ENCODE peak calls at places on chromosomes 1 and 21, in eight cellular contexts. N is adrenal gland, Z is right lobe of liver, C is HCT116, S is IMR-90, W is esophagus muscularis mucosa, B is endothelial cell of umbilical vein, P is body of pancreas. U is an unnamed sample. For H3K4me1, the result is how much of the 10 kb centered on the place peaks cover.

GRCh38 chr1:226945106-226945857 is 5.2 kb downstream of the COQ8A start:
- DNase-seq in P (peak), W (no peak), S (no peak), C (no peak), Z (peak), B (no peak), N (peak), U (no peak)

GRCh38 chr1:172818841-172819527 is 160.1 kb downstream of the FASLG start:
- DNase-seq in S (no peak), P (no peak), W (no peak), Z (no peak), N (no peak), C (no peak), B (no peak), U (no peak)

GRCh38 chr1:32353886-32354570 is 8.3 kb downstream of the FAM229A start:
- DNase-seq in P (peak), W (no peak), C (no peak), B (peak), S (peak), Z (peak), N (peak), U (peak)

GRCh38 chr1:201277441-201277840 is 5.9 kb upstream of the PKP1 start:
- DNase-seq in P (no peak), Z (no peak), B (no peak), N (no peak), S (no peak), C (no peak), W (no peak), U (no peak)

GRCh38 chr1:55050283-55050682 is 10.9 kb downstream of the PCSK9 start:
- DNase-seq in C (no peak), S (peak), Z (peak), B (no peak), W (no peak), N (peak), P (no peak), U (no peak)

GRCh38 chr1:29809446-29810120 is 573.3 kb downstream of the PTPRU start:
- DNase-seq in C (no peak), P (no peak), W (no peak), B (no peak), N (no peak), Z (peak), S (no peak), U (no peak)

GRCh38 chr1:223770621-223771315 is 58.4 kb downstream of the CAPN2 start:
- DNase-seq in P (no peak), W (no peak), S (no peak), Z (no peak), N (no peak), C (no peak), B (peak), U (no peak)

GRCh38 chr1:205538211-205538840 is 33.9 kb downstream of the CDK18 start:
- DNase-seq in C (no peak), Z (peak), P (no peak), W (no peak), N (no peak), S (peak), B (no peak), U (no peak)

GRCh38 chr1:47842228-47842627 is 155.0 kb downstream of the TRABD2B start:
- DNase-seq in Z (no peak), B (no peak), S (no peak), P (no peak), C (no peak), W (no peak), N (no peak), U (no peak)

GRCh38 chr1:181485276-181486097 is 2.2 kb downstream of the CACNA1E start:
- DNase-seq in S (no peak), P (peak), C (no peak), Z (no peak), W (no peak), B (no peak), N (no peak), U (no peak)

GRCh38 chr1:22819391-22819790 is 108.8 kb downstream of the EPHB2 start:
- DNase-seq in P (no peak), W (no peak), C (no peak), Z (no peak), S (no peak), B (no peak), N (no peak), U (no peak)

GRCh38 chr1:41846595-41846994 is 72.1 kb downstream of the HIVEP3 start:
- DNase-seq in Z (no peak), P (no peak), W (no peak), C (no peak), N (no peak), S (peak), B (peak), U (no peak)

GRCh38 chr1:17776426-17776825 is 21.3 kb downstream of the ACTL8 start:
- DNase-seq in C (no peak), Z (no peak), S (no peak), B (no peak), P (no peak), N (no peak), W (no peak), U (no peak)

GRCh38 chr1:94130851-94131595 is 10.1 kb upstream of the ABCA4 start:
- DNase-seq in C (no peak), P (no peak), W (peak), N (no peak), B (no peak), S (peak), Z (no peak), U (no peak)

GRCh38 chr1:34132161-34132420 is 32.9 kb downstream of the CSMD2 start:
- DNase-seq in W (peak), B (no peak), C (no peak), P (no peak), N (no peak), Z (no peak), S (no peak), U (no peak)

GRCh38 chr1:22830131-22830566 is 119.5 kb downstream of the EPHB2 start:
- DNase-seq in W (no peak), P (no peak), C (no peak), B (no peak), Z (no peak), S (no peak), N (no peak), U (no peak)

GRCh38 chr1:33300673-33301072 is 20.2 kb downstream of the A3GALT2 start:
- DNase-seq in P (peak), Z (peak), B (no peak), N (peak), C (no peak), W (no peak), S (peak), U (no peak)

GRCh38 chr1:5481889-5482288 is 510.3 kb downstream of the NPHP4 start:
- DNase-seq in N (no peak), S (no peak), P (no peak), W (no peak), C (peak), Z (no peak), B (no peak), U (no peak)

GRCh38 chr1:175480343-175480827 is 263.0 kb downstream of the TNR start:
- DNase-seq in N (no peak), P (no peak), B (no peak), W (no peak), C (no peak), S (no peak), Z (no peak), U (no peak)

GRCh38 chr1:203663820-203664219 is 37.2 kb downstream of the ATP2B4 start:
- DNase-seq in Z (no peak), S (peak), N (no peak), B (no peak), W (no peak), P (no peak), C (no peak), U (no peak)

GRCh38 chr1:211951856-211952255 is 83.5 kb downstream of the INTS7 start:
- DNase-seq in W (no peak), Z (no peak), B (peak), P (no peak), N (no peak), C (peak), S (peak), U (no peak)

GRCh38 chr1:10599194-10599861 is 124.6 kb downstream of the PEX14 start:
- DNase-seq in S (peak), B (no peak), N (no peak), P (peak), C (peak), W (no peak), Z (no peak), U (no peak)

GRCh38 chr1:190754769-190755168 is 277.1 kb upstream of the BRINP3 start:
- DNase-seq in W (no peak), S (peak), P (no peak), B (peak), N (no peak), Z (no peak), C (peak), U (no peak)

GRCh38 chr1:241610056-241610815 is 29.9 kb downstream of the CHML start:
- DNase-seq in W (no peak), P (peak), C (no peak), B (peak), Z (peak), S (peak), N (peak), U (no peak)

GRCh38 chr1:46646844-46647243 is 21.3 kb downstream of the ATPAF1 start:
- DNase-seq in B (no peak), Z (no peak), N (no peak), S (peak), W (no peak), C (no peak), P (no peak), U (no peak)

GRCh38 chr1:94727846-94728715 is 92.1 kb upstream of the SLC44A3 start:
- DNase-seq in N (peak), P (no peak), B (peak), S (peak), W (peak), Z (no peak), C (peak), U (peak)

GRCh38 chr1:25549273-25550154 is 6.1 kb downstream of the LDLRAP1 start:
- DNase-seq in N (no peak), Z (no peak), S (peak), C (peak), P (peak), B (peak), W (no peak), U (peak)

GRCh38 chr1:109312978-109313775 is 6.4 kb upstream of the MYBPHL start:
- DNase-seq in N (peak), S (no peak), W (no peak), Z (peak), C (no peak), B (no peak), P (no peak), U (no peak)

GRCh38 chr21:44350773-44351481 is 2.5 kb upstream of the TRPM2 start:
- DNase-seq in N (no peak), B (no peak), W (no peak), P (no peak), S (no peak), Z (peak), C (no peak), U (no peak)

GRCh38 chr1:169180167-169180566 is 73.7 kb downstream of the ATP1B1 start:
- DNase-seq in S (no peak), C (no peak), W (no peak), P (no peak), Z (no peak), N (no peak), B (no peak), U (no peak)

GRCh38 chr1:113027449-113027848 is 45.5 kb upstream of the LRIG2 start:
- DNase-seq in W (no peak), B (no peak), N (no peak), C (no peak), S (no peak), Z (peak), P (no peak), U (no peak)

GRCh38 chr1:169312084-169312954 is 55.3 kb downstream of the NME7 start:
- DNase-seq in Z (no peak), P (no peak), S (peak), N (peak), B (peak), C (peak), W (no peak), U (no peak)

GRCh38 chr1:40798366-40799310 is 15.1 kb downstream of the KCNQ4 start:
- DNase-seq in W (no peak), S (no peak), Z (no peak), B (no peak), C (no peak), P (peak), N (no peak), U (no peak)
- H3K27ac ChIP-seq in W (peak), S (no peak), Z (no peak), B (no peak), C (no peak), P (peak), N (no peak), U (no peak)

DNA sequence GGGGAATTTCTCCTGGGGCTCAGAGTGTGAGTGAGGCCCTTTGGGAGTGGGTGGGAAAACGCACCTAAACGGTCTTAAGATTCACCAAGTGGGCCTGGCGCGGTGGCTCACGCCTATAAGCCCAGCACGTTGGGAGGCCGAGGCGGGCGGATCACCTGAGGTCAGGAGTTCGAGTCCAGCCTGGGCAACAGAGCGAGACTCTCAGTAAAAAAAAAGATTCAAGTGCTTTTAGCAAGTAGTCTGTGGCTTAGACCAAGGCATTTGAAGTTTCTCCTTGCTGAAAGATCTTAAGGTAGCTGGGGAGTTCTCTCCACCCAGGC is 1.4 kb downstream of the RPS8 start:
- DNase-seq in S (no peak), N (no peak), Z (no peak), C (no peak), W (no peak), P (no peak), B (no peak), U (no peak)
- TF ChIP-seq POLR2A in S (no peak), N (no peak), Z (no peak), C (no peak), W (no peak), P (no peak), B (no peak), U (no peak)

GRCh38 chr1:27138927-27139326 is 16.0 kb downstream of the SLC9A1 start:
- DNase-seq in W (no peak), N (no peak), C (no peak), S (no peak), B (no peak), P (no peak), Z (no peak), U (no peak)
- H3K4me1 ChIP-seq in W (half or more), N (under half), C (under half), S (under half), B (under half), P (under half), Z (under half), U (under half)

GRCh38 chr1:51690285-51690961 is 73.5 kb downstream of the OSBPL9 start:
- DNase-seq in N (no peak), Z (peak), S (peak), W (no peak), C (no peak), B (peak), P (peak), U (no peak)

GRCh38 chr1:51689643-51690042 is 72.8 kb downstream of the OSBPL9 start:
- DNase-seq in Z (no peak), W (no peak), C (no peak), B (no peak), P (no peak), N (no peak), S (no peak), U (no peak)

GRCh38 chr1:51697160-51697559 is 80.3 kb downstream of the OSBPL9 start:
- DNase-seq in B (no peak), C (no peak), W (no peak), N (no peak), Z (no peak), P (no peak), S (no peak), U (no peak)

GRCh38 chr1:51691920-51692319 is 75.0 kb downstream of the OSBPL9 start:
- DNase-seq in B (no peak), S (no peak), Z (no peak), P (no peak), N (no peak), C (no peak), W (no peak), U (no peak)

DNA sequence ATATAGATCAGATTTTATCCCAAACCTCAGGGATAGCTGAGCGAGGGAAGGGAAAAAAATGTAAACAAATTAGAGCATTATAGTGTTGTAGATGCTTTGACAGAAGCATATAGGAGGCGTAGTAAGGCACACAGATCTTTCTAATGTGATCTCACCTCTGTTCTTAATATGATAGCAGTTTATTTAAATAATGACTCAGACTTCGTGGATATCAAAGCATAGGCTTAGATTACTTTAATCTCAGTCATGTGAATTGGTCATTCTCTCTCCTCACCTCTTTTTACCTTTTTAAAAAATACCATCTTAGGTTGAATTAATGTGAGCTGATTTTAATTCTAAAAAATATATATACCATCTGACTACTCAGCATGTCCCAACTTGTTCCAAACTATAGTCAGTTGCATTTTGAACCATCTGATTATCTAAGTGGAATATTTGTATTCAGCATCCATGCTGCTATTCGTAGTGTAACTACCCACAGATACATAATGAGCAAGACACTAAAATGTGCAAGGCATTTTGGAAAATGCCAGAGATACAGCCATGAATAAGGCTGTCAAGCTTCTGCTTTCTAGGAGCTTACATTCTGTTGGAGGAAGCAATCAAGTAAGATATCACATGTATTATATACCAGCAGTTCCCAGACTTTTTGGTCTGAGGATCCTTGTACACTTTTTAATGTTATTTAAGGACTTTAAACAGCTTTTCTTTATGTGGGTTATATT is 76.7 kb downstream of the OSBPL9 start:
- DNase-seq in W (no peak), N (no peak), Z (no peak), B (peak), S (peak), C (no peak), P (no peak), U (no peak)
- H3K27ac ChIP-seq in W (no peak), N (no peak), Z (peak), B (no peak), S (no peak), C (no peak), P (no peak), U (peak)

DNA sequence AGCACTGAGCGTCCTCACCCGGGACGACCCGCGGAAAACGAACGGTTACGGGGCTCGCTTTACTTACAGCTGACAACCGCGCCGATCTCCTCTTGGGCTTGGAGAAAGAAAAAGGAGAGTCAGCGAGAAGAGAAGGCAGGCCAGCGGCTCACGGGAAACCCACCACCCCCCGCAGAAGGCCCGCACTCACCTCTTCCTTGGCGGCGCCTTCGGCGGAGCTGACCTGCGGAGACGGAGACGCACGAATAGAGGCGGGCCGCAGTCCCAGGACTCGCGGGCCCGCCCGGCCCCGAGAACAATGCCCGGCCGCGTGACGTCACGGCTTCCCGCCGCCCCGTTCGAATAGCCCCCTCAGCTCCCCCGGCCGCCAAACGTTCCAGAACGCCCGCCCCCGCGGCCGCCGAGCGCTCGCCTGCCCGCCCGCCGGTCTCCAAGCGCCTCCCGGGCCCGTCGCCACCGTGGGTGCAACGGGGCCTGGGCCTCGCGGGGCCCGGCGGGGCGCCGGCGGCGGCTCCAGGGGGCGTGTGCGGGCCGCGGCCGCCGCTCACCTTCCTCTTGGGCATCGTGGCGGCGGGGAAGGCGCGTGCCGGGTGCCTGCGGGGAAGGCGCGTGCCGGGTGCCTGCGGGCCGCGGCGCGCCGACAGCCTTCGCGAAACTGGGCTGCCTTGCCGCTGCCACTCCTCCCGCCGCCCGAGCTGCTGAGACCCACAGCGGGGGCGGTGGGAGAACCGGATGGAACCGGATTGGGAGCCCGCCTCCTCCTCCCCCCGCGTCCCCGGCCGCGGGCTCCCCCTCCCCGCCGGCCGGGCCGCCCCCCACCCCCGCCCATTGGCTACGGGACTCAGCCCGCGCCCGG is at the start of gene HMGN1:
- DNase-seq in B (peak), W (peak), P (peak), Z (peak), S (peak), C (no peak), N (peak), U (peak)
- TF ChIP-seq POLR2A in B (peak), W (peak), P (peak), Z (peak), S (peak), C (no peak), N (peak), U (no peak)